ENCODE peak calls at places on chromosomes 7 and 10, in seven cellular contexts. One of them, this sample, is unnamed. For H3K4me1, the result is how much of the 10 kb centered on the place peaks cover.

GRCh38 chr10:29734980-29735627 is 100.3 kb upstream of the SVIL start:
- DNase-seq in ovary: peak
- DNase-seq in sigmoid colon: peak
- DNase-seq in A549: peak
- DNase-seq in suprapubic skin: peak
- DNase-seq in HepG2: no peak
- DNase-seq in K562: no peak
- DNase-seq in this sample: peak

GRCh38 chr7:27709137-27710075 is 30.6 kb upstream of the TAX1BP1 start:
- DNase-seq in ovary: no peak
- DNase-seq in sigmoid colon: no peak
- DNase-seq in A549: no peak
- DNase-seq in suprapubic skin: no peak
- DNase-seq in HepG2: no peak
- DNase-seq in K562: no peak
- DNase-seq in this sample: no peak

GRCh38 chr10:77388571-77388970 is 249.0 kb downstream of the KCNMA1 start:
- DNase-seq in ovary: no peak
- DNase-seq in sigmoid colon: no peak
- DNase-seq in A549: no peak
- DNase-seq in suprapubic skin: no peak
- DNase-seq in HepG2: no peak
- DNase-seq in K562: no peak
- DNase-seq in this sample: no peak

GRCh38 chr7:132577206-132578049 is 1.2 kb upstream of the PLXNA4 start:
- DNase-seq in ovary: peak
- DNase-seq in sigmoid colon: peak
- DNase-seq in A549: peak
- DNase-seq in suprapubic skin: peak
- DNase-seq in HepG2: no peak
- DNase-seq in K562: no peak
- DNase-seq in this sample: peak

GRCh38 chr7:119957335-119957734 is 315.6 kb upstream of the KCND2 start:
- DNase-seq in ovary: no peak
- DNase-seq in sigmoid colon: no peak
- DNase-seq in A549: no peak
- DNase-seq in suprapubic skin: no peak
- DNase-seq in HepG2: no peak
- DNase-seq in K562: no peak
- DNase-seq in this sample: no peak

GRCh38 chr7:69577221-69577620 is 21.1 kb upstream of the AUTS2 start:
- DNase-seq in ovary: no peak
- DNase-seq in sigmoid colon: no peak
- DNase-seq in A549: no peak
- DNase-seq in suprapubic skin: no peak
- DNase-seq in HepG2: no peak
- DNase-seq in K562: no peak
- DNase-seq in this sample: no peak

GRCh38 chr7:24419070-24419469 is 135.1 kb downstream of the NPY start:
- DNase-seq in ovary: no peak
- DNase-seq in sigmoid colon: no peak
- DNase-seq in A549: peak
- DNase-seq in suprapubic skin: no peak
- DNase-seq in HepG2: no peak
- DNase-seq in K562: peak
- DNase-seq in this sample: no peak

GRCh38 chr7:92057375-92057774 is 76.9 kb downstream of the CYP51A1 start:
- DNase-seq in ovary: no peak
- DNase-seq in sigmoid colon: no peak
- DNase-seq in A549: no peak
- DNase-seq in suprapubic skin: no peak
- DNase-seq in HepG2: no peak
- DNase-seq in K562: no peak
- DNase-seq in this sample: peak

GRCh38 chr10:116764979-116765378 is 22.6 kb upstream of the HSPA12A start:
- DNase-seq in ovary: no peak
- DNase-seq in sigmoid colon: no peak
- DNase-seq in A549: no peak
- DNase-seq in suprapubic skin: no peak
- DNase-seq in HepG2: no peak
- DNase-seq in K562: no peak
- DNase-seq in this sample: no peak

GRCh38 chr10:5953676-5954075 is 23.7 kb downstream of the IL15RA start:
- DNase-seq in ovary: peak
- DNase-seq in sigmoid colon: peak
- DNase-seq in A549: no peak
- DNase-seq in suprapubic skin: peak
- DNase-seq in HepG2: no peak
- DNase-seq in K562: no peak
- DNase-seq in this sample: no peak

GRCh38 chr10:63767512-63767911 is 246.3 kb downstream of the REEP3 start:
- DNase-seq in ovary: no peak
- DNase-seq in sigmoid colon: no peak
- DNase-seq in A549: no peak
- DNase-seq in suprapubic skin: no peak
- DNase-seq in HepG2: peak
- DNase-seq in K562: peak
- DNase-seq in this sample: no peak

GRCh38 chr7:24573554-24574338 is 494 bp downstream of the PALS2 start:
- DNase-seq in ovary: peak
- DNase-seq in sigmoid colon: peak
- DNase-seq in A549: peak
- DNase-seq in suprapubic skin: peak
- DNase-seq in HepG2: peak
- DNase-seq in K562: peak
- DNase-seq in this sample: peak

GRCh38 chr10:69088801-69089501 is 1.0 kb downstream of the SRGN start:
- DNase-seq in ovary: no peak
- DNase-seq in sigmoid colon: no peak
- DNase-seq in A549: peak
- DNase-seq in suprapubic skin: no peak
- DNase-seq in HepG2: no peak
- DNase-seq in K562: peak
- DNase-seq in this sample: no peak

GRCh38 chr7:909358-910329 is 33.3 kb downstream of the GET4 start:
- DNase-seq in ovary: peak
- DNase-seq in sigmoid colon: peak
- DNase-seq in A549: peak
- DNase-seq in suprapubic skin: no peak
- DNase-seq in HepG2: no peak
- DNase-seq in K562: no peak
- DNase-seq in this sample: peak

GRCh38 chr10:29878492-29878891 is 180.9 kb downstream of the JCAD start:
- DNase-seq in ovary: no peak
- DNase-seq in sigmoid colon: no peak
- DNase-seq in A549: no peak
- DNase-seq in suprapubic skin: no peak
- DNase-seq in HepG2: no peak
- DNase-seq in K562: no peak
- DNase-seq in this sample: no peak

GRCh38 chr7:45610019-45610418 is 35.9 kb downstream of the ADCY1 start:
- DNase-seq in ovary: no peak
- DNase-seq in sigmoid colon: no peak
- DNase-seq in A549: no peak
- DNase-seq in suprapubic skin: no peak
- DNase-seq in HepG2: no peak
- DNase-seq in K562: no peak
- DNase-seq in this sample: no peak

GRCh38 chr7:17941171-17941490 is 837 bp upstream of the SNX13 start:
- DNase-seq in ovary: no peak
- DNase-seq in sigmoid colon: no peak
- DNase-seq in A549: peak
- DNase-seq in suprapubic skin: no peak
- DNase-seq in HepG2: peak
- DNase-seq in K562: peak
- DNase-seq in this sample: no peak

GRCh38 chr7:152313879-152314604 is 121.8 kb downstream of the KMT2C start:
- DNase-seq in ovary: no peak
- DNase-seq in sigmoid colon: no peak
- DNase-seq in A549: peak
- DNase-seq in suprapubic skin: no peak
- DNase-seq in HepG2: no peak
- DNase-seq in K562: peak
- DNase-seq in this sample: no peak

GRCh38 chr7:97868314-97868713 is 3.9 kb downstream of the ASNS start:
- DNase-seq in ovary: no peak
- DNase-seq in sigmoid colon: no peak
- DNase-seq in A549: no peak
- DNase-seq in suprapubic skin: no peak
- DNase-seq in HepG2: no peak
- DNase-seq in K562: no peak
- DNase-seq in this sample: no peak

GRCh38 chr7:33805630-33806233 is 99.6 kb upstream of the BMPER start:
- DNase-seq in ovary: no peak
- DNase-seq in sigmoid colon: no peak
- DNase-seq in A549: no peak
- DNase-seq in suprapubic skin: no peak
- DNase-seq in HepG2: no peak
- DNase-seq in K562: no peak
- DNase-seq in this sample: peak

GRCh38 chr7:156308976-156309620 is 331.5 kb upstream of the RNF32 start:
- DNase-seq in ovary: no peak
- DNase-seq in sigmoid colon: no peak
- DNase-seq in A549: no peak
- DNase-seq in suprapubic skin: no peak
- DNase-seq in HepG2: no peak
- DNase-seq in K562: no peak
- DNase-seq in this sample: no peak

GRCh38 chr10:99787782-99788181 is 5.3 kb downstream of the ABCC2 start:
- DNase-seq in ovary: no peak
- DNase-seq in sigmoid colon: no peak
- DNase-seq in A549: no peak
- DNase-seq in suprapubic skin: no peak
- DNase-seq in HepG2: no peak
- DNase-seq in K562: no peak
- DNase-seq in this sample: no peak

GRCh38 chr10:99791831-99792230 is 9.4 kb downstream of the ABCC2 start:
- DNase-seq in ovary: no peak
- DNase-seq in sigmoid colon: no peak
- DNase-seq in A549: no peak
- DNase-seq in suprapubic skin: no peak
- DNase-seq in HepG2: no peak
- DNase-seq in K562: no peak
- DNase-seq in this sample: no peak

GRCh38 chr10:99785646-99786045 is 3.2 kb downstream of the ABCC2 start:
- DNase-seq in ovary: no peak
- DNase-seq in sigmoid colon: no peak
- DNase-seq in A549: no peak
- DNase-seq in suprapubic skin: no peak
- DNase-seq in HepG2: no peak
- DNase-seq in K562: no peak
- DNase-seq in this sample: no peak

GRCh38 chr10:99787303-99787702 is 4.9 kb downstream of the ABCC2 start:
- DNase-seq in ovary: no peak
- DNase-seq in sigmoid colon: no peak
- DNase-seq in A549: no peak
- DNase-seq in suprapubic skin: no peak
- DNase-seq in HepG2: no peak
- DNase-seq in K562: no peak
- DNase-seq in this sample: no peak

DNA sequence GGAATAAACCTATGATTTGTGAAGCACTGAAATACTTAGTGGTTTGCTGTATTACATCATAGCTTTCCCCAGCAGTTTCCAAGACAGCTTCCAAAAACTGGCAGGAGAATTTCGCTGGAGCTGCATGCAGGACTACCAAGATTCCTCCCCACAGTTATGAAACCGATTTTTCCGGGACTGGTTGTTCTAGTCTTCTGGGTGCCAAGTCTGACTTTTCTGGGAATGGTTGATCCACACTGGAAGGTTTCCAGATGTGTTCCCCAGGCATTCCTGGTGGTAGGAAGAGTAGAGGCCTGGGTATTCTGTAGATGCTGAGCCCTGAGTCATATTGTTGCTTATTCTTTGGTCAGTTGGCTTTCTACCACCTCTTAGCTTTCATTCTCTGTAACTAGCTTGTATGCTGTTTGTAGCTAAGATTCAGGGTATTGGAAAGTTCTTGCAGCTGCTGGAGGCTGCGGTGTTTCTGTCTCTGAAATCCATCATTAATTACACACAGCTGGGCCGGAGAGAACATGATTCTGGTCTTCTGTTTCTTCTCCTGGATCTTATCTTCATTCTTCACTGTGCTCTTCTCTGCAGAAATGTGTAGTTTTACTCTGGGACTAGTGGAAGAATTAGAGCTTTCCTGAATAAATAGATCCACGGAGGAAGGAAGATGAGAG is 6.3 kb downstream of the ABCC2 start:
- DNase-seq in ovary: no peak
- DNase-seq in sigmoid colon: peak
- DNase-seq in A549: no peak
- DNase-seq in suprapubic skin: no peak
- DNase-seq in HepG2: no peak
- DNase-seq in K562: no peak
- DNase-seq in this sample: no peak
- TF ChIP-seq EP300 in ovary: peak
- TF ChIP-seq EP300 in sigmoid colon: peak
- TF ChIP-seq EP300 in A549: no peak
- TF ChIP-seq EP300 in suprapubic skin: no peak
- TF ChIP-seq EP300 in HepG2: no peak
- TF ChIP-seq EP300 in K562: no peak
- TF ChIP-seq EP300 in this sample: peak

GRCh38 chr10:32341596-32341995 is 5.4 kb downstream of the EPC1 start:
- DNase-seq in ovary: no peak
- DNase-seq in sigmoid colon: no peak
- DNase-seq in A549: no peak
- DNase-seq in suprapubic skin: no peak
- DNase-seq in HepG2: no peak
- DNase-seq in K562: no peak
- DNase-seq in this sample: no peak
- H3K4me1 ChIP-seq in ovary: under half
- H3K4me1 ChIP-seq in sigmoid colon: half or more
- H3K4me1 ChIP-seq in A549: under half
- H3K4me1 ChIP-seq in suprapubic skin: half or more
- H3K4me1 ChIP-seq in HepG2: half or more
- H3K4me1 ChIP-seq in K562: under half
- H3K4me1 ChIP-seq in this sample: half or more

GRCh38 chr10:24209946-24210491 is 1.1 kb downstream of the KIAA1217 start:
- DNase-seq in ovary: peak
- DNase-seq in sigmoid colon: no peak
- DNase-seq in A549: peak
- DNase-seq in suprapubic skin: no peak
- DNase-seq in HepG2: peak
- DNase-seq in K562: no peak
- DNase-seq in this sample: no peak
- TF ChIP-seq EP300 in ovary: no peak
- TF ChIP-seq EP300 in sigmoid colon: no peak
- TF ChIP-seq EP300 in A549: no peak
- TF ChIP-seq EP300 in suprapubic skin: no peak
- TF ChIP-seq EP300 in HepG2: no peak
- TF ChIP-seq EP300 in K562: no peak
- TF ChIP-seq EP300 in this sample: no peak

DNA sequence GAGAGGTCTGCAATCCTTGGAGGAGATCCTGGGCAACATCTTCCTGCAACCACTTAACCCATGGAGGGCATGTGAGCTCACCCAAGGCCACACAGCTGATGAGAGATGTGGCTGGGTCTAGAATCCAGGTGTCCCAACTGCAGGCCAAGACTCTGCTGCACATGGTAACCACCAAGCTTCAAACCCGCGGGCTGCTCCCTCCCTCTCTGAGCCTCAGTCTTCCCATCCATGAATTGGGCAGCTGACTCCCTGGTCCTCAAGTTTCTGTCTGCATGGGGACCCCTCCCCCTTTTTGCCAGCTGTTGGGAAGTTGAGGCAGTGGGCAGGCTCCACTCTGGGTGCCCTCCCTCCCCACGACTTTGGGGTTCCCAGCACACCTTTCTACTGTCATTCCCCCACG is 20.9 kb upstream of the INMT start:
- DNase-seq in ovary: no peak
- DNase-seq in sigmoid colon: no peak
- DNase-seq in A549: no peak
- DNase-seq in suprapubic skin: no peak
- DNase-seq in HepG2: no peak
- DNase-seq in K562: no peak
- DNase-seq in this sample: no peak
- H3K4me1 ChIP-seq in ovary: under half
- H3K4me1 ChIP-seq in sigmoid colon: under half
- H3K4me1 ChIP-seq in A549: under half
- H3K4me1 ChIP-seq in suprapubic skin: under half
- H3K4me1 ChIP-seq in HepG2: under half
- H3K4me1 ChIP-seq in K562: under half
- H3K4me1 ChIP-seq in this sample: under half

This sample was measured in stomach.